ENCODE peak calls at places on chromosomes 1 and 21, in four cellular contexts. G, N, Y and S are unnamed samples.

GRCh38 chr1:10897981-10898728 is 101.7 kb upstream of the CASZ1 start:
- DNase-seq in Y (no peak), N (no peak), G (no peak), S (no peak)

GRCh38 chr1:19084206-19084738 is 125.8 kb downstream of the UBR4 start:
- DNase-seq in G (peak), Y (no peak), N (no peak), S (no peak)

GRCh38 chr21:29232601-29233541 is 65.9 kb upstream of the BACH1 start:
- DNase-seq in G (no peak), N (no peak), Y (peak), S (peak)

GRCh38 chr1:153100241-153100640 is 5.9 kb upstream of the SPRR2E start:
- DNase-seq in N (no peak), G (no peak), Y (peak), S (no peak)

GRCh38 chr1:20008391-20008841 is 29.0 kb upstream of the PLA2G2A start:
- DNase-seq in Y (no peak), G (no peak), N (no peak), S (no peak)

GRCh38 chr1:86156571-86157455 is at the start of gene COL24A1:
- DNase-seq in N (peak), Y (peak), G (peak), S (no peak)

GRCh38 chr21:45839274-45839673 is 142.3 kb upstream of the COL6A1 start:
- DNase-seq in N (no peak), G (no peak), Y (peak), S (no peak)

GRCh38 chr1:3159996-3160395 is 91.0 kb downstream of the PRDM16 start:
- DNase-seq in Y (no peak), N (no peak), G (no peak), S (no peak)

GRCh38 chr1:3161130-3161840 is 92.3 kb downstream of the PRDM16 start:
- DNase-seq in G (no peak), Y (no peak), N (no peak), S (no peak)

GRCh38 chr21:33543505-33544129 is 779 bp downstream of the SON start:
- DNase-seq in N (no peak), G (no peak), Y (no peak), S (no peak)

GRCh38 chr1:34781844-34782391 is 904 bp downstream of the GJB3 start:
- DNase-seq in Y (no peak), N (no peak), G (peak), S (no peak)

GRCh38 chr1:115296981-115297380 is 41.1 kb downstream of the NGF start:
- DNase-seq in N (no peak), G (no peak), Y (peak), S (no peak)

GRCh38 chr1:94819945-94820746 is at the start of gene SLC44A3:
- DNase-seq in N (no peak), Y (peak), G (no peak), S (no peak)

GRCh38 chr21:32946654-32947053 is 79.1 kb upstream of the OLIG2 start:
- DNase-seq in Y (peak), N (no peak), G (no peak), S (no peak)

GRCh38 chr1:200323856-200324400 is 85.9 kb downstream of the ZNF281 start:
- DNase-seq in Y (peak), G (no peak), N (no peak), S (no peak)

GRCh38 chr1:119442756-119443155 is 27.8 kb downstream of the HSD3B2 start:
- DNase-seq in Y (no peak), N (no peak), G (no peak), S (no peak)

GRCh38 chr21:45973475-45974072 is 8.0 kb upstream of the COL6A1 start:
- DNase-seq in Y (peak), N (peak), G (peak), S (no peak)

GRCh38 chr1:155179107-155180031 is 5.7 kb downstream of the TRIM46 start:
- DNase-seq in N (no peak), Y (no peak), G (peak), S (no peak)

GRCh38 chr1:9384751-9385245 is 92.1 kb downstream of the SPSB1 start:
- DNase-seq in Y (no peak), G (peak), N (no peak), S (no peak)

GRCh38 chr1:238468068-238468467 is 577.3 kb upstream of the ZP4 start:
- DNase-seq in Y (peak), G (no peak), N (no peak), S (no peak)

GRCh38 chr1:53256744-53257453 is 18.6 kb upstream of the MAGOH start:
- DNase-seq in N (no peak), Y (no peak), G (no peak), S (no peak)

GRCh38 chr1:26771643-26772321 is 16.0 kb upstream of the PIGV start:
- DNase-seq in N (no peak), Y (peak), G (no peak), S (peak)

GRCh38 chr1:225454067-225454618 is 26.3 kb upstream of the LBR start:
- DNase-seq in Y (peak), G (peak), N (no peak), S (no peak)

GRCh38 chr1:232428781-232429530 is 201.0 kb downstream of the SIPA1L2 start:
- DNase-seq in G (no peak), N (no peak), Y (peak), S (no peak)

GRCh38 chr1:6359568-6360496 is 33.7 kb downstream of the ACOT7 start:
- DNase-seq in G (peak), N (peak), Y (peak), S (peak)

GRCh38 chr1:227225715-227226346 is 92.5 kb downstream of the CDC42BPA start:
- DNase-seq in N (no peak), G (no peak), Y (peak), S (peak)

GRCh38 chr1:18581420-18581880 is 49.2 kb upstream of the PAX7 start:
- DNase-seq in N (peak), Y (no peak), G (no peak), S (no peak)

GRCh38 chr1:41925712-41926111 is 7.0 kb upstream of the HIVEP3 start:
- DNase-seq in Y (peak), G (no peak), N (no peak), S (no peak)